ENCODE peak calls at places on chromosomes 16 and 17, in nine cellular contexts. P is MM.1S, J is mesenchymal stem cell, Z is left lung, T is heart left ventricle, B is uterus, E is lower lobe of right lung, M is lung, Q is PC-9. D is an unnamed sample.

GRCh38 chr16:67834242-67834614 is 7.9 kb upstream of the THAP11 start:
- DNase-seq in M (no peak), Q (no peak), T (no peak), P (no peak), E (no peak), B (no peak), J (no peak), Z (no peak), D (no peak)

GRCh38 chr16:57575468-57576277 is 33.2 kb downstream of the ADGRG5 start:
- DNase-seq in E (no peak), P (no peak), Z (no peak), T (no peak), J (no peak), B (no peak), Q (no peak), M (no peak), D (no peak)

GRCh38 chr17:70955441-70955840 is 786.1 kb downstream of the KCNJ2 start:
- DNase-seq in Q (no peak), T (no peak), E (no peak), Z (no peak), J (no peak), P (no peak), M (no peak), B (no peak), D (no peak)

GRCh38 chr16:2170080-2170479 is 14.5 kb downstream of the TRAF7 start:
- DNase-seq in B (peak; percentile 61), Q (no peak), P (no peak), E (no peak), Z (no peak), J (no peak), T (no peak), M (no peak), D (no peak)

GRCh38 chr17:44878627-44879221 is 20.5 kb downstream of the EFTUD2 start:
- DNase-seq in Z (no peak), M (no peak), Q (no peak), T (no peak), J (peak; percentile 52), P (peak; percentile 53), E (no peak), B (peak; percentile 57), D (peak; percentile 28)

GRCh38 chr17:69284646-69285045 is 42.3 kb downstream of the ABCA5 start:
- DNase-seq in B (no peak), Z (no peak), P (no peak), E (no peak), Q (no peak), T (no peak), M (no peak), J (no peak), D (no peak)

GRCh38 chr16:27199747-27200146 is 3.6 kb upstream of the KDM8 start:
- DNase-seq in E (no peak), M (no peak), Z (no peak), J (peak; percentile 10), B (no peak), T (no peak), P (peak; percentile 85), Q (no peak), D (no peak)

GRCh38 chr16:89026121-89026612 is 49.2 kb upstream of the CBFA2T3 start:
- DNase-seq in T (no peak), Z (no peak), M (no peak), P (no peak), E (no peak), Q (no peak), J (peak; percentile 24), B (no peak), D (no peak)

GRCh38 chr16:11609474-11610120 is 22.9 kb upstream of the LITAF start:
- DNase-seq in M (no peak), Z (no peak), J (peak; percentile 54), E (peak; percentile 47), T (no peak), Q (peak; percentile 95), B (no peak), P (no peak), D (no peak)

GRCh38 chr17:72173475-72174116 is 52.8 kb downstream of the SOX9 start:
- DNase-seq in Q (no peak), E (no peak), M (no peak), Z (no peak), P (no peak), J (no peak), B (no peak), T (no peak), D (peak; percentile 35)

GRCh38 chr17:44121206-44121605 is 2.2 kb downstream of the HDAC5 start:
- DNase-seq in J (no peak), Q (no peak), T (no peak), P (no peak), Z (no peak), E (no peak), B (no peak), M (no peak), D (no peak)

GRCh38 chr17:82935944-82936767 is 96.3 kb upstream of the ZNF750 start:
- DNase-seq in B (peak; percentile 7), E (peak; percentile 14), P (no peak), M (no peak), Q (no peak), Z (peak; percentile 13), T (peak; percentile 13), J (no peak), D (no peak)

GRCh38 chr17:17305282-17305801 is 2.2 kb downstream of the NT5M start:
- DNase-seq in Q (no peak), J (peak; percentile 50), B (no peak), E (no peak), T (no peak), P (peak; percentile 92), Z (no peak), M (no peak), D (no peak)

DNA sequence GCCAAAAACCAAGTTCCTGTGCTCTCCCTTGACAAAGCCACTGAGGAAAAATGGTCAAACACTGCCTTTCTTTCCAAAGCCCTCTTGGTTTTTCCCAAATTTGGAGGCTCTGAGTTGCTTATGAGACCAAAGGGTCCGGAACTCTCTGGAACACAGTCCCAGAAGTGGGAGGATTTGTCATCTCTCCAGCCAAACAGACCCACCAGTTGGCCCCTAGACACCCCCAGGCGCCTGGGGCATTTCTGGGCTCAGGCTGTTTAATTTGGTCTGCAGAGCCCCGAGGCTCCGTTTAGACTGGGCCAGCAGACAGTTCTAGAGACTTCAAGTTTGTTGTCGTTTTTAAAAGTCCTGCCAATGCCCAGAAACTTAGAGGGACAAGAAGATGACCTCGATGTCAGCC is 239.1 kb downstream of the SEC14L1 start:
- DNase-seq in J (no peak), B (no peak), M (no peak), T (no peak), Q (no peak), Z (no peak), E (no peak), P (no peak), D (no peak)
- H3K4me3 ChIP-seq in J (no peak overlapping the region), B (no peak overlapping the region), M (no peak overlapping the region), T (no peak overlapping the region), Q (no peak overlapping the region), Z (no peak overlapping the region), E (no peak overlapping the region), P (no peak overlapping the region), D (no peak overlapping the region)

DNA sequence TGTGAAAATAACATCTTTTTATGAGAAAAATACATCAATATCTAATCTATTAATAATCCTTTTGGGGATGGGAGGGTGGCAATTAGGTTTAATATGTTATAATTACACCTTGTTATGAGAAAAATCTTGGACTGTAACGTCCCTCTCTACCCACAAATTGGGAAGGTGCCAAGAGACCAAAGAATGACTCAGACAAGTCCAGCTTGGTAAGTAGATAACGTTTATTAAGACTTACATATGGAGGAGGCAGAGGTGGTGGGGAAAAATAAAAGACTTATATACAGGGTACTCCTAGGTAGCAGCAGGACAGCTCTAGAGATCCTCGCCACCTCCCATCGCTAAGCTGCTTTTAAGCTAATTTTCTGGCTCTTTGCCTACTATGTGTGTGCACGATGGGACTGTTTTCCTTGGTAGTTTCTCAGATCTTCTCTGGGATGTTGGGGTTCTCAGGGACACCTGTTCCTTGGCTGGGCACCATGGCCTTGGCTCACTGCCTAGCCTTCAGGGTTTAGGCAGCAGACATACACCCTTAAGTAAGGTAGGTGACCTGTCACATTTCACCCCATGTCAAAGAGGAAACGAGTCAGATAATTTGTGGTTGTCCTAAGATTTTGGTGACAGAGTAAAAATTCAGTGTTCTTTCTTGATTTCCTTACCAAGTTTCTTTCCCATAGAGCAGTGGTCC is 31.5 kb downstream of the RBL2 start:
- DNase-seq in J (peak; percentile 49), B (no peak), M (no peak), T (no peak), E (no peak), Z (no peak), Q (no peak), P (peak; percentile 10), D (peak; percentile 30)
- H3K36me3 ChIP-seq in J (peaks cover 21% of the 10 kb centered on the region), B (no peaks in the 10 kb centered on the region), M (peaks cover 9% of the 10 kb centered on the region), T (peaks cover 29% of the 10 kb centered on the region), E (peaks cover 98% of the 10 kb centered on the region), Z (peaks cover 90% of the 10 kb centered on the region), Q (peaks cover 12% of the 10 kb centered on the region), P (peaks cover 12% of the 10 kb centered on the region), D (peaks cover 28% of the 10 kb centered on the region)

DNA sequence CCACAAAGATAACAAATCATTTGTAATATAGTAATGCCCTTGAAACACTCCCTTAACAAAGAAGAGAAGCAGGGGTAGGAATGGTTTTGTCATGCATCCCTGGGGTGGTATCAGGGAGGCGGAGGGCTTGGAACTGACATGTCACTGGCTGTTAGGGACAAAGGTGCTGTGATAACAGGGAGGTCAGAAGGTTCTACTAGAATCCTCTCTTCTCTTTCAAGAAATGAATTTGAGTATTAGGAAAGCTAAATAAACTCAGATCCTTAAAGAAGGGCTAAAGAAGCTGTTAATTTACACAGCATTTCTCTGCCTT is 65.4 kb upstream of the ADAMTS18 start:
- DNase-seq in P (no peak), T (no peak), B (no peak), Q (no peak), M (no peak), Z (no peak), J (no peak), E (no peak), D (no peak)
- H3K27ac ChIP-seq in P (no peak overlapping the region), T (no peak overlapping the region), B (no peak overlapping the region), Q (no peak overlapping the region), M (no peak overlapping the region), Z (no peak overlapping the region), J (no peak overlapping the region), E (no peak overlapping the region), D (no peak overlapping the region)

GRCh38 chr17:9022553-9023388 is 1.5 kb downstream of the NTN1 start:
- DNase-seq in B (no peak), J (peak; percentile 9), Q (no peak), E (no peak), M (no peak), P (no peak), T (no peak), Z (peak; percentile 77), D (no peak)

GRCh38 chr17:9020096-9020823 is 1.1 kb upstream of the NTN1 start:
- DNase-seq in J (no peak), B (no peak), T (no peak), E (no peak), M (no peak), P (no peak), Z (no peak), Q (no peak), D (no peak)

GRCh38 chr17:9020824-9021157 is 519 bp upstream of the NTN1 start:
- DNase-seq in J (no peak), T (no peak), B (no peak), Q (no peak), E (no peak), M (no peak), Z (no peak), P (no peak), D (no peak)

GRCh38 chr17:9021985-9022552 is 759 bp downstream of the NTN1 start:
- DNase-seq in E (no peak), B (peak; percentile 30), M (no peak), J (peak; percentile 14), T (peak; percentile 66), P (no peak), Z (peak; percentile 80), Q (no peak), D (peak; percentile 56)

GRCh38 chr17:9021158-9021984 is at the start of gene NTN1:
- DNase-seq in T (peak; percentile 70), E (peak; percentile 58), Q (no peak), B (peak; percentile 54), Z (peak; percentile 85), J (peak; percentile 21), P (peak; percentile 35), M (no peak), D (peak; percentile 48)
- H3K4me3 ChIP-seq in T (peak within 1 kb of the TSS; percentile 73), E (peak within 1 kb of the TSS; percentile 70), Q (peak within 1 kb of the TSS; percentile 55), B (peak within 1 kb of the TSS; percentile 58), Z (peak within 1 kb of the TSS; percentile 67), J (peak within 1 kb of the TSS; percentile 66), P (peak within 1 kb of the TSS; percentile 59), M (peak within 1 kb of the TSS; percentile 37), D (peak within 1 kb of the TSS; percentile 30)